ENCODE peak calls at places on chromosomes 1 and 21, in four cellular contexts. W is bronchial epithelial cell, P is tibial artery, R is GM23248. I is an unnamed sample.

GRCh38 chr1:180928272-180929230 is 15.9 kb downstream of the KIAA1614 start:
- DNase-seq in W (no peak), P (no peak), R (no peak), I (no peak)

GRCh38 chr1:111332190-111332589 is 41.5 kb downstream of the CHIA start:
- DNase-seq in W (no peak), P (no peak), R (no peak), I (no peak)

GRCh38 chr1:235397733-235398132 is 30.5 kb downstream of the TBCE start:
- DNase-seq in W (peak; percentile 96), P (no peak), R (peak; percentile 99), I (no peak)

GRCh38 chr1:117371436-117372151 is 4.3 kb downstream of the MAN1A2 start:
- DNase-seq in W (no peak), P (no peak), R (peak; percentile 76), I (no peak)

GRCh38 chr1:175073054-175073453 is 5.4 kb downstream of the TNN start:
- DNase-seq in W (no peak), P (peak; percentile 41), R (peak; percentile 61), I (peak; percentile 49)

GRCh38 chr1:230265200-230266115 is 160.7 kb downstream of the PGBD5 start:
- DNase-seq in W (no peak), P (no peak), R (no peak), I (peak; percentile 66)

GRCh38 chr1:27031235-27032118 is 18.8 kb upstream of the TENT5B start:
- DNase-seq in W (peak; percentile 88), P (peak; percentile 76), R (peak; percentile 72), I (peak; percentile 37)

GRCh38 chr1:71270394-71270793 is 189.6 kb upstream of the ZRANB2 start:
- DNase-seq in W (no peak), P (no peak), R (no peak), I (no peak)

GRCh38 chr1:223337174-223337869 is 26.7 kb downstream of the SUSD4 start:
- DNase-seq in W (no peak), P (no peak), R (no peak), I (peak; percentile 70)

GRCh38 chr1:203028784-203029553 is 2.7 kb downstream of the PPFIA4 start:
- DNase-seq in W (no peak), P (no peak), R (no peak), I (peak; percentile 62)

GRCh38 chr1:181777812-181778211 is 283.7 kb downstream of the ZNF648 start:
- DNase-seq in W (peak; percentile 81), P (no peak), R (no peak), I (no peak)

GRCh38 chr1:162500805-162501204 is 3.2 kb downstream of the UHMK1 start:
- DNase-seq in W (no peak), P (no peak), R (no peak), I (peak; percentile 20)

GRCh38 chr1:44792736-44793502 is 4.9 kb upstream of the BEST4 start:
- DNase-seq in W (no peak), P (no peak), R (no peak), I (no peak)

GRCh38 chr1:32753532-32754281 is 51.1 kb upstream of the SYNC start:
- DNase-seq in W (peak; percentile 59), P (peak; percentile 42), R (peak; percentile 78), I (peak; percentile 22)

GRCh38 chr1:91124290-91124975 is 102.6 kb upstream of the ZNF644 start:
- DNase-seq in W (no peak), P (no peak), R (no peak), I (no peak)

GRCh38 chr1:178451529-178451928 is 45.2 kb downstream of the CLEC20A start:
- DNase-seq in W (no peak), P (no peak), R (peak; percentile 40), I (no peak)

GRCh38 chr1:104932949-104933679 is 1183.4 kb downstream of the AMY1C start:
- DNase-seq in W (no peak), P (no peak), R (no peak), I (no peak)

GRCh38 chr1:201682964-201683363 is 144.0 kb downstream of the NAV1 start:
- DNase-seq in W (no peak), P (no peak), R (no peak), I (no peak)

GRCh38 chr1:231590453-231591198 is 36.0 kb upstream of the DISC1 start:
- DNase-seq in W (peak; percentile 72), P (peak; percentile 43), R (peak; percentile 84), I (peak; percentile 32)

GRCh38 chr1:55353709-55354620 is 138.8 kb upstream of the USP24 start:
- DNase-seq in W (peak; percentile 83), P (no peak), R (peak; percentile 27), I (peak; percentile 33)

GRCh38 chr1:66944330-66945274 is 19.8 kb downstream of the MIER1 start:
- DNase-seq in W (peak; percentile 85), P (peak; percentile 79), R (peak; percentile 87), I (peak; percentile 54)

GRCh38 chr1:99682291-99682751 is 36.4 kb downstream of the PALMD start:
- DNase-seq in W (peak; percentile 83), P (no peak), R (peak; percentile 78), I (no peak)

GRCh38 chr1:156910309-156910782 is 10.1 kb upstream of the LRRC71 start:
- DNase-seq in W (no peak), P (no peak), R (no peak), I (no peak)

GRCh38 chr1:66292944-66293343 is 241.0 kb upstream of the SGIP1 start:
- DNase-seq in W (no peak), P (no peak), R (no peak), I (no peak)

GRCh38 chr1:19273106-19273843 is 15.3 kb downstream of the AKR7A3 start:
- DNase-seq in W (no peak), P (no peak), R (no peak), I (no peak)

GRCh38 chr21:31929548-31929947 is 56.7 kb downstream of the HUNK start:
- DNase-seq in W (no peak), P (no peak), R (no peak), I (no peak)

GRCh38 chr1:1021010-1021845 is 1.3 kb downstream of the AGRN start:
- DNase-seq in W (peak; percentile 58), P (no peak), R (peak; percentile 78), I (no peak)

GRCh38 chr1:228734881-228735801 is at the start of gene RHOU:
- DNase-seq in W (no peak), P (peak; percentile 63), R (peak; percentile 77), I (peak; percentile 62)

GRCh38 chr1:180571832-180572636 is 13.3 kb downstream of the OVAAL start:
- DNase-seq in W (peak; percentile 91), P (no peak), R (peak; percentile 53), I (no peak)

GRCh38 chr1:221089273-221089672 is 210.0 kb downstream of the HLX start:
- DNase-seq in W (no peak), P (no peak), R (peak; percentile 59), I (no peak)

GRCh38 chr1:246875041-246876026 is 56.4 kb downstream of the AHCTF1 start:
- DNase-seq in W (peak; percentile 73), P (no peak), R (peak; percentile 83), I (no peak)

GRCh38 chr1:35556494-35557117 is 597 bp downstream of the KIAA0319L start:
- DNase-seq in W (no peak), P (no peak), R (no peak), I (no peak)

GRCh38 chr1:35555601-35556477 is 1.4 kb downstream of the KIAA0319L start:
- DNase-seq in W (peak; percentile 99), P (no peak), R (peak; percentile 94), I (no peak)

GRCh38 chr1:35557118-35557610 is at the start of gene KIAA0319L:
- DNase-seq in W (no peak), P (peak; percentile 87), R (peak; percentile 90), I (peak; percentile 83)

GRCh38 chr1:35555212-35555584 is 2.0 kb downstream of the KIAA0319L start:
- DNase-seq in W (no peak), P (no peak), R (peak; percentile 68), I (no peak)

GRCh38 chr1:35554261-35555211 is 2.7 kb downstream of the KIAA0319L start:
- DNase-seq in W (peak; percentile 45), P (no peak), R (no peak), I (no peak)
- H3K4me3 ChIP-seq in W (no peak overlapping the region), P (no peak overlapping the region), R (peak overlapping the region; percentile 86), I (no peak overlapping the region)

DNA sequence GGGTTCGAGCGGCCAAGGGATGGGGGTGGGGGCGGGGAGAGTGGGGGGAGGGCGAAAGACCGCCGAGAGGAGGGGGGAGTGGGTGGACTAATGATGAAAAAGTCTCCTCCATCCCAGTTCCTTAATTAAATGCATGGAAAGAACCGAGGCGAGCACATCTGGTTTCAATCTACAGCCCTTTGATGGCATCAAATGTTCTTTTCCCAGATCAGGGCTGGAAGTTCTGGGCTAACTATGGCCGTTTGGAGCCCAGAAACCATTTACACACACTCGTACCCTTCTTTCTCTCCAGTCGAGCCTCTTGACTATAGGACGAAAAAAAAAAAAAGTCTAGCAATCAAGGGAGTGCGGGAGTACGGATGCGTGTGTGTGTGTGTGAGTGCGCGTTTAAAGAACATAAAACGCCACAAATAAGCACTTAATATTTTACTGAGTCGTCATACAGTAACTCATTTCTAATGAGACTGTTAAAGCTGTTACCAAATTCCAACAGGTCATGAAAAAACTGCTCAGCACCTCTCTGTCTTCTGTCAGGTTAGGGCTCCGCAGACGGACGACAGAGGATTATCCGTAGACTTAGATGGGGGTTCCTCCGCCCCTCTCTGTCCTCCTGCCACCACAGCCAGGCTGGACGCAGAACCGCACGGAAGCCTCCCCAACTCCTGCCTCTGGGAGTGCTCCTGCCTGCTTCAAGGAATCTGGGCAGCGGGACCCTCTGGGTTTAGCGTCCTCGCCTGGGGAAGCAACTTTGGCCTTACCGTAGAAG is 2.1 kb upstream of the PRRX1 start:
- DNase-seq in W (no peak), P (no peak), R (peak; percentile 78), I (no peak)
- H3K27me3 ChIP-seq in W (peaks cover 47% of the 10 kb centered on the region), P (no peaks in the 10 kb centered on the region), R (no peaks in the 10 kb centered on the region), I (no peaks in the 10 kb centered on the region)

DNA sequence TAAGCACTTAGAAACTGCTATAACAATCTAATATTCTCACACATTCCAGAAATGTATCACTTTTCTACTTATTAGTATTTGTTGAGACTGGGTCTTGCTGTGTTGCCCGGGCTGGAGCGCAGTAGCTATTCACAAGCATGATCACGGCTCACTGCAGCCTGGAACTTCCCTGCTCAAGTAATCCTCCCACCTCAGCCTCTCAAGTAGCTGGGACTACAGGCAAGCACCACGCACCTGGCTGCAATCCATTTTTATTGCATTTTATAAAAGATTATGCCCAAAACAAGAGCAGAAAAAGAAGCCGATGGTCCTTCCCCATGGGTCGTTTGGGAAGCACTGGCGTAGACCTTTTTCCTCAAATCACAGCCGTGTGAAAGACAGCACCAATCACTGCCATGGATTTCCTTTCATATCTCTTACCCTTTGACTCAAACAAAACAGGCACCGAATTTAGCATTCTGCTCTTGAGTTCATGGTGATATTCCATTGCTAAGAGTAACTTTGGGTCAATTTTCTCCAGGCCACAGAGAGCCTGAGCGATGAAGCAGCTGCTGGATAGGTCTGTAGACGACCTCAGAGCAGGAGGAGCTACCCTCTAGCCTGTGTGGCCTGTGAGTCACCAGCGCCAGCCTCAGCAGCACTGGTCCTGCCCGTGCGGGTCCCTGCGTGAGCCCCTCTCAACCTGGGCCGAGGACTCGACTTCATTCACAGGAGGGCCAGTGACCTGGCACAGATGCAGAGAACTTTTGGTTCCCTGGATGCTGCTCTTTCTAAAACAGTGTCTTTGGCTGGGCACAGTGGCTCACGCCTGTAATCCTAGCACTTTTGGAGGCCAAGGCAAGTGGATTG is 80.8 kb downstream of the PIK3CD start:
- DNase-seq in W (peak; percentile 33), P (no peak), R (no peak), I (no peak)
- H3K36me3 ChIP-seq in W (peaks cover 46% of the 10 kb centered on the region), P (peaks cover 92% of the 10 kb centered on the region), R (peaks cover 15% of the 10 kb centered on the region), I (peaks cover 8% of the 10 kb centered on the region)

DNA sequence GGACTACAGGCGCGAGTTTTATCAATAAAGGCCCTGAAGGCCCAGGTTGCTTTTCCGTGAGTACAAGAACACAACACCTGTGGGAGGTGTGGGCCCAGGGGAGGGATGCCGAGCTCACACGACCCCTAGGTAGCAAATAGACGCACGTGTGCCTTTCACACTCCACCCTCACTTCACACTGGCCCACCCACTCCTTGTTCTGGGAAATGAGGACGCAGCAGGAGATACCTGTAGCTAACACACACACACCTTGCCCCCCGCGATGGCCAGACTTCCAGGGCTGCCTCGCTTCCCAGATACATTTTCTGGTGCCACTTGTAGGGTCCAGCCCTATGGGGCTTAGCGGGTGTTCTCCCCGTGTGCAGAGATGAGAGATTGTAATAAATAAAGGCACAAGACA is 4.3 kb upstream of the CCDC27 start:
- DNase-seq in W (no peak), P (no peak), R (no peak), I (no peak)
- H3K4me3 ChIP-seq in W (peak overlapping the region; percentile 55), P (peak overlapping the region; percentile 63), R (peak overlapping the region; percentile 82), I (no peak overlapping the region)